ENCODE peak calls at places on chromosomes 13 and 19, in nine cellular contexts. One of them, this sample, is unnamed.

GRCh38 chr19:3609779-3610719 is 3.4 kb upstream of the TBXA2R start:
- DNase-seq in uterus: no peak
- DNase-seq in kidney: peak; percentile 48
- DNase-seq in psoas muscle: no peak
- DNase-seq in CD4-positive, alpha-beta memory T cell: no peak
- DNase-seq in tibial artery: no peak
- DNase-seq in OCI-LY7: no peak
- DNase-seq in body of pancreas: no peak
- DNase-seq in fibroblast of lung: no peak
- DNase-seq in this sample: no peak

GRCh38 chr19:4055209-4055552 is 11.5 kb downstream of the ZBTB7A start:
- DNase-seq in uterus: no peak
- DNase-seq in kidney: no peak
- DNase-seq in psoas muscle: no peak
- DNase-seq in CD4-positive, alpha-beta memory T cell: peak; percentile 10
- DNase-seq in tibial artery: no peak
- DNase-seq in OCI-LY7: no peak
- DNase-seq in body of pancreas: no peak
- DNase-seq in fibroblast of lung: no peak
- DNase-seq in this sample: no peak

GRCh38 chr13:48000559-48001126 is 430 bp downstream of the SUCLA2 start:
- DNase-seq in uterus: no peak
- DNase-seq in kidney: peak; percentile 81
- DNase-seq in psoas muscle: no peak
- DNase-seq in CD4-positive, alpha-beta memory T cell: no peak
- DNase-seq in tibial artery: peak; percentile 24
- DNase-seq in OCI-LY7: peak; percentile 18
- DNase-seq in body of pancreas: peak; percentile 3
- DNase-seq in fibroblast of lung: peak; percentile 20
- DNase-seq in this sample: peak; percentile 1

GRCh38 chr19:29697523-29698261 is 17.4 kb downstream of the C19orf12 start:
- DNase-seq in uterus: no peak
- DNase-seq in kidney: peak; percentile 70
- DNase-seq in psoas muscle: no peak
- DNase-seq in CD4-positive, alpha-beta memory T cell: no peak
- DNase-seq in tibial artery: no peak
- DNase-seq in OCI-LY7: no peak
- DNase-seq in body of pancreas: no peak
- DNase-seq in fibroblast of lung: no peak
- DNase-seq in this sample: no peak

GRCh38 chr13:24233351-24233901 is 72.9 kb downstream of the SPATA13 start:
- DNase-seq in uterus: no peak
- DNase-seq in kidney: no peak
- DNase-seq in psoas muscle: no peak
- DNase-seq in CD4-positive, alpha-beta memory T cell: no peak
- DNase-seq in tibial artery: no peak
- DNase-seq in OCI-LY7: no peak
- DNase-seq in body of pancreas: no peak
- DNase-seq in fibroblast of lung: peak; percentile 76
- DNase-seq in this sample: peak; percentile 8

GRCh38 chr19:34475975-34476594 is 5.5 kb upstream of the WTIP start:
- DNase-seq in uterus: no peak
- DNase-seq in kidney: no peak
- DNase-seq in psoas muscle: no peak
- DNase-seq in CD4-positive, alpha-beta memory T cell: no peak
- DNase-seq in tibial artery: no peak
- DNase-seq in OCI-LY7: no peak
- DNase-seq in body of pancreas: no peak
- DNase-seq in fibroblast of lung: no peak
- DNase-seq in this sample: no peak

GRCh38 chr13:32911506-32911905 is 104.7 kb upstream of the KL start:
- DNase-seq in uterus: no peak
- DNase-seq in kidney: no peak
- DNase-seq in psoas muscle: no peak
- DNase-seq in CD4-positive, alpha-beta memory T cell: no peak
- DNase-seq in tibial artery: no peak
- DNase-seq in OCI-LY7: peak; percentile 30
- DNase-seq in body of pancreas: peak; percentile 9
- DNase-seq in fibroblast of lung: no peak
- DNase-seq in this sample: no peak

GRCh38 chr19:376111-376470 is 31.5 kb upstream of the MIER2 start:
- DNase-seq in uterus: no peak
- DNase-seq in kidney: no peak
- DNase-seq in psoas muscle: no peak
- DNase-seq in CD4-positive, alpha-beta memory T cell: no peak
- DNase-seq in tibial artery: no peak
- DNase-seq in OCI-LY7: no peak
- DNase-seq in body of pancreas: no peak
- DNase-seq in fibroblast of lung: no peak
- DNase-seq in this sample: no peak

GRCh38 chr13:40197049-40197448 is 469.4 kb downstream of the FOXO1 start:
- DNase-seq in uterus: no peak
- DNase-seq in kidney: no peak
- DNase-seq in psoas muscle: no peak
- DNase-seq in CD4-positive, alpha-beta memory T cell: no peak
- DNase-seq in tibial artery: no peak
- DNase-seq in OCI-LY7: no peak
- DNase-seq in body of pancreas: no peak
- DNase-seq in fibroblast of lung: no peak
- DNase-seq in this sample: no peak

GRCh38 chr19:38466050-38466449 is 32.6 kb downstream of the RYR1 start:
- DNase-seq in uterus: no peak
- DNase-seq in kidney: no peak
- DNase-seq in psoas muscle: no peak
- DNase-seq in CD4-positive, alpha-beta memory T cell: no peak
- DNase-seq in tibial artery: no peak
- DNase-seq in OCI-LY7: no peak
- DNase-seq in body of pancreas: no peak
- DNase-seq in fibroblast of lung: no peak
- DNase-seq in this sample: no peak

GRCh38 chr13:80707000-80707983 is 366.4 kb upstream of the SPRY2 start:
- DNase-seq in uterus: no peak
- DNase-seq in kidney: peak; percentile 66
- DNase-seq in psoas muscle: no peak
- DNase-seq in CD4-positive, alpha-beta memory T cell: no peak
- DNase-seq in tibial artery: no peak
- DNase-seq in OCI-LY7: no peak
- DNase-seq in body of pancreas: no peak
- DNase-seq in fibroblast of lung: no peak
- DNase-seq in this sample: no peak

GRCh38 chr13:48731957-48732569 is 78.3 kb downstream of the CYSLTR2 start:
- DNase-seq in uterus: no peak
- DNase-seq in kidney: peak; percentile 78
- DNase-seq in psoas muscle: peak; percentile 37
- DNase-seq in CD4-positive, alpha-beta memory T cell: no peak
- DNase-seq in tibial artery: no peak
- DNase-seq in OCI-LY7: peak; percentile 33
- DNase-seq in body of pancreas: peak; percentile 53
- DNase-seq in fibroblast of lung: no peak
- DNase-seq in this sample: peak; percentile 17

GRCh38 chr13:70042193-70042592 is 65.4 kb upstream of the ATXN8OS start:
- DNase-seq in uterus: no peak
- DNase-seq in kidney: no peak
- DNase-seq in psoas muscle: no peak
- DNase-seq in CD4-positive, alpha-beta memory T cell: no peak
- DNase-seq in tibial artery: no peak
- DNase-seq in OCI-LY7: no peak
- DNase-seq in body of pancreas: no peak
- DNase-seq in fibroblast of lung: no peak
- DNase-seq in this sample: no peak

GRCh38 chr19:10095948-10096614 is 6.4 kb downstream of the ANGPTL6 start:
- DNase-seq in uterus: peak; percentile 65
- DNase-seq in kidney: peak; percentile 97
- DNase-seq in psoas muscle: peak; percentile 90
- DNase-seq in CD4-positive, alpha-beta memory T cell: peak; percentile 85
- DNase-seq in tibial artery: peak; percentile 80
- DNase-seq in OCI-LY7: peak; percentile 95
- DNase-seq in body of pancreas: peak; percentile 92
- DNase-seq in fibroblast of lung: peak; percentile 80
- DNase-seq in this sample: peak; percentile 94

GRCh38 chr19:47240561-47240960 is 9.6 kb upstream of the BBC3 start:
- DNase-seq in uterus: no peak
- DNase-seq in kidney: peak; percentile 72
- DNase-seq in psoas muscle: no peak
- DNase-seq in CD4-positive, alpha-beta memory T cell: no peak
- DNase-seq in tibial artery: no peak
- DNase-seq in OCI-LY7: no peak
- DNase-seq in body of pancreas: no peak
- DNase-seq in fibroblast of lung: no peak
- DNase-seq in this sample: no peak

GRCh38 chr13:30744056-30744684 is 8.8 kb downstream of the ALOX5AP start:
- DNase-seq in uterus: peak; percentile 28
- DNase-seq in kidney: no peak
- DNase-seq in psoas muscle: no peak
- DNase-seq in CD4-positive, alpha-beta memory T cell: peak; percentile 97
- DNase-seq in tibial artery: no peak
- DNase-seq in OCI-LY7: peak; percentile 34
- DNase-seq in body of pancreas: peak; percentile 65
- DNase-seq in fibroblast of lung: peak; percentile 74
- DNase-seq in this sample: no peak

GRCh38 chr13:30742896-30743295 is 7.6 kb downstream of the ALOX5AP start:
- DNase-seq in uterus: no peak
- DNase-seq in kidney: no peak
- DNase-seq in psoas muscle: no peak
- DNase-seq in CD4-positive, alpha-beta memory T cell: no peak
- DNase-seq in tibial artery: no peak
- DNase-seq in OCI-LY7: no peak
- DNase-seq in body of pancreas: no peak
- DNase-seq in fibroblast of lung: no peak
- DNase-seq in this sample: no peak

GRCh38 chr13:30743319-30744055 is 8.1 kb downstream of the ALOX5AP start:
- DNase-seq in uterus: peak; percentile 81
- DNase-seq in kidney: no peak
- DNase-seq in psoas muscle: no peak
- DNase-seq in CD4-positive, alpha-beta memory T cell: no peak
- DNase-seq in tibial artery: peak; percentile 78
- DNase-seq in OCI-LY7: no peak
- DNase-seq in body of pancreas: peak; percentile 51
- DNase-seq in fibroblast of lung: peak; percentile 100
- DNase-seq in this sample: peak; percentile 78

GRCh38 chr13:30745917-30746686 is 10.8 kb downstream of the ALOX5AP start:
- DNase-seq in uterus: no peak
- DNase-seq in kidney: no peak
- DNase-seq in psoas muscle: no peak
- DNase-seq in CD4-positive, alpha-beta memory T cell: no peak
- DNase-seq in tibial artery: no peak
- DNase-seq in OCI-LY7: no peak
- DNase-seq in body of pancreas: peak; percentile 46
- DNase-seq in fibroblast of lung: peak; percentile 45
- DNase-seq in this sample: peak; percentile 50

GRCh38 chr13:30744686-30745085 is 9.3 kb downstream of the ALOX5AP start:
- DNase-seq in uterus: no peak
- DNase-seq in kidney: no peak
- DNase-seq in psoas muscle: no peak
- DNase-seq in CD4-positive, alpha-beta memory T cell: no peak
- DNase-seq in tibial artery: no peak
- DNase-seq in OCI-LY7: no peak
- DNase-seq in body of pancreas: no peak
- DNase-seq in fibroblast of lung: no peak
- DNase-seq in this sample: no peak
- H3K4me3 ChIP-seq in uterus: no peak overlapping the region
- H3K4me3 ChIP-seq in kidney: no peak overlapping the region
- H3K4me3 ChIP-seq in psoas muscle: no peak overlapping the region
- H3K4me3 ChIP-seq in CD4-positive, alpha-beta memory T cell: no peak overlapping the region
- H3K4me3 ChIP-seq in tibial artery: no peak overlapping the region
- H3K4me3 ChIP-seq in OCI-LY7: no peak overlapping the region
- H3K4me3 ChIP-seq in body of pancreas: no peak overlapping the region
- H3K4me3 ChIP-seq in fibroblast of lung: no peak overlapping the region
- H3K4me3 ChIP-seq in this sample: no peak overlapping the region

DNA sequence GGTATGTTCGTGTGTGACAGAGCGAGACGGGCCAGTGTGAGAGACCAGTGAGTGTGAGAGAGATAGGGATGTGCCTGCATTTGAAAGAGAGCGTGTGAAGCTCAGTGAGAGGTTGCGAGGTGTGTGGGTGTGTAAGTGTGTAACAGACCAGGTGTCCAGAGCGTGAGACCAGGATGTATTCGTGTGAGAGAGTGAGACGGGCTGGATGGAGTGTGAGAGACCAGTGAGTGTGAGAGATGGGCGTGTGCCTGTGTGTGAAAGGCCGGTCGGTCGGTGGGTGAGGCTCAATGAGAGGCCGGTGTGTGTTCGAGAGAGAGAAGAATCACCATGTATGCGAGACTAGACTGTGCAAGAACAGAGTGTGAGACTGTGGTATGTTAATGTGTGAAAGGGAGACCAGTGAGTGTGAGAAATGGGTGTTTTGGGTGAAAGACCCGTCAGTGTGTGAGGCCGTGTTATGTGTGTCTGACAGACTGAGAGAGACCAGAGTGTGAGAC is 675 bp downstream of the ZNF471 start:
- DNase-seq in uterus: no peak
- DNase-seq in kidney: peak; percentile 38
- DNase-seq in psoas muscle: no peak
- DNase-seq in CD4-positive, alpha-beta memory T cell: no peak
- DNase-seq in tibial artery: no peak
- DNase-seq in OCI-LY7: no peak
- DNase-seq in body of pancreas: no peak
- DNase-seq in fibroblast of lung: no peak
- DNase-seq in this sample: no peak
- H3K9me3 ChIP-seq in uterus: no peaks in the 10 kb centered on the region
- H3K9me3 ChIP-seq in kidney: peaks cover 4% of the 10 kb centered on the region
- H3K9me3 ChIP-seq in psoas muscle: peaks cover 54% of the 10 kb centered on the region
- H3K9me3 ChIP-seq in CD4-positive, alpha-beta memory T cell: no peaks in the 10 kb centered on the region
- H3K9me3 ChIP-seq in tibial artery: peaks cover 22% of the 10 kb centered on the region
- H3K9me3 ChIP-seq in OCI-LY7: no peaks in the 10 kb centered on the region
- H3K9me3 ChIP-seq in body of pancreas: no peaks in the 10 kb centered on the region
- H3K9me3 ChIP-seq in fibroblast of lung: no peaks in the 10 kb centered on the region
- H3K9me3 ChIP-seq in this sample: peaks cover 9% of the 10 kb centered on the region

DNA sequence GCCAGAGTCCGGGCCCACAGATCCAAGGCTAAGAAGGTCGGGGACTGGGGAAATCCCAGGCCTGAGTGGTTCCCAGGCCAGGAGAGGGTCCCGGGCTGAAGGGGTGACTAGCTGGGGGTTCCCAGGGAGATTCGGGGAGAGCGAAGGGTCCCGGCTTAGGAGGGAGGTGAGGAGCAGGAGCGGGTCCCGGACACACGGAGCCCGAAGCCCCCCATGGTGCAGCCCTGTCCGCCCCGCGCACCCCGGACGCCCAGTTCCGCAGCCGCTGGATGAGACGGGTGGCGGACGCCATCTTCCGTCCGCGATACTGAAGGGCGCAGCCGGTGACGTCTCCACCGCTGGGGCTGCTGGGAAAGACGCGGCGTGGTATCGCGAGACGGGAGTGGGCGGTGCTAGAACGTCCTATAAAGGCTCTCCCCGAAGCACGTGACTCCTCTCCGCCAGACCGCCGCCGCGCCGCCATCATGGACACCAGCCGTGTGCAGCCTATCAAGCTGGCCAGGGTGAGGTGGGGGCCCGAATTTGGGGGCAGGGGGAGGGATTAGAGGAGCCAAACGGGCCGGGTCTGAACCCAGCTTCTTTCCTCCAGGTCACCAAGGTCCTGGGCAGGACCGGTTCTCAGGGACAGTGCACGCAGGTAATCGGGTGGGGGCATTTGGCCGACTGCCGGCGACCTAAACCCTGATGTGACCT is at the start of the genes NDUFA7 and RPS28:
- DNase-seq in uterus: peak; percentile 98
- DNase-seq in kidney: peak; percentile 99
- DNase-seq in psoas muscle: peak; percentile 96
- DNase-seq in CD4-positive, alpha-beta memory T cell: peak; percentile 97
- DNase-seq in tibial artery: peak; percentile 94
- DNase-seq in OCI-LY7: peak; percentile 98
- DNase-seq in body of pancreas: peak; percentile 98
- DNase-seq in fibroblast of lung: peak; percentile 88
- DNase-seq in this sample: peak; percentile 96
- H3K36me3 ChIP-seq in uterus: no peaks in the 10 kb centered on the region
- H3K36me3 ChIP-seq in kidney: peaks cover 7% of the 10 kb centered on the region
- H3K36me3 ChIP-seq in psoas muscle: peaks cover 42% of the 10 kb centered on the region
- H3K36me3 ChIP-seq in CD4-positive, alpha-beta memory T cell: peaks cover 17% of the 10 kb centered on the region
- H3K36me3 ChIP-seq in tibial artery: no peaks in the 10 kb centered on the region
- H3K36me3 ChIP-seq in OCI-LY7: peaks cover 61% of the 10 kb centered on the region
- H3K36me3 ChIP-seq in body of pancreas: no peaks in the 10 kb centered on the region
- H3K36me3 ChIP-seq in fibroblast of lung: peaks cover 12% of the 10 kb centered on the region
- H3K36me3 ChIP-seq in this sample: peaks cover 54% of the 10 kb centered on the region

GRCh38 chr13:98963917-98964316 is 13.9 kb downstream of the DOCK9 start:
- DNase-seq in uterus: no peak
- DNase-seq in kidney: no peak
- DNase-seq in psoas muscle: no peak
- DNase-seq in CD4-positive, alpha-beta memory T cell: no peak
- DNase-seq in tibial artery: no peak
- DNase-seq in OCI-LY7: no peak
- DNase-seq in body of pancreas: no peak
- DNase-seq in fibroblast of lung: no peak
- DNase-seq in this sample: no peak
- H3K4me3 ChIP-seq in uterus: no peak overlapping the region
- H3K4me3 ChIP-seq in kidney: no peak overlapping the region
- H3K4me3 ChIP-seq in psoas muscle: no peak overlapping the region
- H3K4me3 ChIP-seq in CD4-positive, alpha-beta memory T cell: no peak overlapping the region
- H3K4me3 ChIP-seq in tibial artery: no peak overlapping the region
- H3K4me3 ChIP-seq in OCI-LY7: no peak overlapping the region
- H3K4me3 ChIP-seq in body of pancreas: no peak overlapping the region
- H3K4me3 ChIP-seq in fibroblast of lung: no peak overlapping the region
- H3K4me3 ChIP-seq in this sample: no peak overlapping the region

This sample was measured in MG63.